ENCODE peak calls at places on chromosomes 4 and X, in eight cellular contexts. L, W, Q, B, N, F, S and R are unnamed samples.

GRCh38 chr4:55498051-55498450 is 48.7 kb downstream of the CLOCK start:
- DNase-seq in L (peak), W (no peak), Q (no peak), B (no peak), N (no peak), F (no peak), S (no peak), R (no peak)

GRCh38 chr4:20422398-20422797 is 170.7 kb downstream of the SLIT2 start:
- DNase-seq in L (peak), W (peak), Q (peak), B (peak), N (peak), F (no peak), S (peak), R (peak)

GRCh38 chrX:152943826-152944225 is 46.0 kb downstream of the ZNF185 start:
- DNase-seq in L (no peak), W (no peak), Q (no peak), B (no peak), N (no peak), F (no peak), S (no peak), R (no peak)

GRCh38 chrX:11423949-11424348 is 130.7 kb downstream of the AMELX start:
- DNase-seq in L (no peak), W (no peak), Q (no peak), B (no peak), N (no peak), F (no peak), S (no peak), R (no peak)

GRCh38 chrX:39427492-39428289 is 626.4 kb downstream of the MID1IP1 start:
- DNase-seq in L (peak), W (peak), Q (no peak), B (peak), N (peak), F (no peak), S (no peak), R (peak)

GRCh38 chr4:14079601-14080000 is 452.1 kb upstream of the BOD1L1 start:
- DNase-seq in L (no peak), W (no peak), Q (no peak), B (no peak), N (no peak), F (no peak), S (no peak), R (no peak)

GRCh38 chrX:152642931-152643525 is 5.3 kb downstream of the GABRQ start:
- DNase-seq in L (no peak), W (no peak), Q (no peak), B (no peak), N (no peak), F (no peak), S (no peak), R (no peak)

GRCh38 chr4:155667538-155668511 is 1.2 kb downstream of the GUCY1A1 start:
- DNase-seq in L (peak), W (no peak), Q (no peak), B (peak), N (peak), F (no peak), S (peak), R (peak)

GRCh38 chr4:1871471-1872021 is 353 bp downstream of the NSD2 start:
- DNase-seq in L (no peak), W (no peak), Q (no peak), B (no peak), N (no peak), F (no peak), S (no peak), R (no peak)

GRCh38 chrX:113741744-113742143 is 842.1 kb upstream of the HTR2C start:
- DNase-seq in L (peak), W (peak), Q (peak), B (peak), N (peak), F (no peak), S (peak), R (peak)

GRCh38 chr4:185587444-185588161 is 52.3 kb upstream of the PDLIM3 start:
- DNase-seq in L (no peak), W (no peak), Q (no peak), B (no peak), N (no peak), F (peak), S (peak), R (peak)

GRCh38 chrX:65750674-65751469 is 83.4 kb downstream of the MSN start:
- DNase-seq in L (no peak), W (no peak), Q (no peak), B (no peak), N (no peak), F (peak), S (peak), R (no peak)

GRCh38 chr4:89586864-89587263 is 250.1 kb downstream of the SNCA start:
- DNase-seq in L (peak), W (no peak), Q (peak), B (peak), N (no peak), F (no peak), S (peak), R (peak)

GRCh38 chrX:25020391-25021131 is 4.8 kb upstream of the ARX start:
- DNase-seq in L (no peak), W (no peak), Q (no peak), B (no peak), N (no peak), F (no peak), S (peak), R (no peak)

GRCh38 chrX:340121-340520 is 21.5 kb upstream of the GTPBP6 start:
- DNase-seq in L (no peak), W (no peak), Q (no peak), B (no peak), N (no peak), F (no peak), S (no peak), R (no peak)

GRCh38 chr4:112550728-112551127 is 34.7 kb upstream of the NEUROG2 start:
- DNase-seq in L (peak), W (no peak), Q (no peak), B (peak), N (peak), F (no peak), S (no peak), R (peak)

GRCh38 chr4:107814758-107815552 is 9.8 kb upstream of the SGMS2 start:
- DNase-seq in L (no peak), W (no peak), Q (no peak), B (no peak), N (no peak), F (no peak), S (no peak), R (no peak)

GRCh38 chr4:78689700-78690318 is 86.3 kb upstream of the BMP2K start:
- DNase-seq in L (peak), W (no peak), Q (no peak), B (no peak), N (no peak), F (no peak), S (no peak), R (no peak)

GRCh38 chrX:13762015-13762414 is 27.5 kb downstream of the OFD1 start:
- DNase-seq in L (no peak), W (no peak), Q (no peak), B (no peak), N (no peak), F (no peak), S (no peak), R (no peak)

GRCh38 chr4:159175989-159176375 is 73.1 kb downstream of the RAPGEF2 start:
- DNase-seq in L (no peak), W (no peak), Q (no peak), B (no peak), N (no peak), F (no peak), S (no peak), R (no peak)

GRCh38 chr4:94523617-94524016 is 71.9 kb downstream of the PDLIM5 start:
- DNase-seq in L (peak), W (no peak), Q (no peak), B (peak), N (peak), F (no peak), S (no peak), R (peak)

GRCh38 chrX:129522184-129523059 is 868 bp downstream of the SMARCA1 start:
- DNase-seq in L (peak), W (no peak), Q (peak), B (peak), N (peak), F (no peak), S (no peak), R (peak)

GRCh38 chr4:13349096-13349495 is 135.0 kb downstream of the RAB28 start:
- DNase-seq in L (peak), W (no peak), Q (no peak), B (peak), N (peak), F (no peak), S (no peak), R (peak)

GRCh38 chr4:110091426-110091825 is 107.0 kb downstream of the ELOVL6 start:
- DNase-seq in L (peak), W (peak), Q (peak), B (peak), N (peak), F (no peak), S (no peak), R (peak)

GRCh38 chr4:87057835-87058234 is 123.0 kb downstream of the AFF1 start:
- DNase-seq in L (peak), W (no peak), Q (no peak), B (peak), N (peak), F (no peak), S (no peak), R (peak)

GRCh38 chr4:159052315-159052714 is 50.6 kb upstream of the RAPGEF2 start:
- DNase-seq in L (no peak), W (no peak), Q (no peak), B (no peak), N (no peak), F (peak), S (peak), R (no peak)

DNA sequence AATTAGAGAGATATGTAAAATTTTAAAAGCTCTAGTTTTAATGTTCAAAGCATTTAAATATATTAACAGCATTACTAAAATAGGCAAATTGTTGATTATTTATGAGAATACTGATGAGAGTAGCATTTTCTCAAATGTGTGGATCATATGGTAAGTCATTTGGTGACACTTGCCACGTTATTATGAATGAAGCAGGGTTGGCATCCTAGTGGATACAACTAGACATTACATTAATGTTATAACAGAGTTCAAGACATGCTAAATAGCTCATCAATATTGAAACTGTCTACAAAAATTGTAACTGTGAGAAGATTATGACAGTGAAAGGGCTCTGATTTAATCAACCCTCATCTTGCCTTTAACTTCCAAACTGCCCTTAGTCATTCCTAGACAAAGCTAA is 171.1 kb downstream of the PDGFC start:
- DNase-seq in L (no peak), W (no peak), Q (no peak), B (no peak), N (no peak), F (no peak), S (peak), R (no peak)
- TF ChIP-seq CTCF in L (no peak), W (no peak), Q (no peak), B (no peak), N (peak), F (peak), S (no peak), R (no peak)

DNA sequence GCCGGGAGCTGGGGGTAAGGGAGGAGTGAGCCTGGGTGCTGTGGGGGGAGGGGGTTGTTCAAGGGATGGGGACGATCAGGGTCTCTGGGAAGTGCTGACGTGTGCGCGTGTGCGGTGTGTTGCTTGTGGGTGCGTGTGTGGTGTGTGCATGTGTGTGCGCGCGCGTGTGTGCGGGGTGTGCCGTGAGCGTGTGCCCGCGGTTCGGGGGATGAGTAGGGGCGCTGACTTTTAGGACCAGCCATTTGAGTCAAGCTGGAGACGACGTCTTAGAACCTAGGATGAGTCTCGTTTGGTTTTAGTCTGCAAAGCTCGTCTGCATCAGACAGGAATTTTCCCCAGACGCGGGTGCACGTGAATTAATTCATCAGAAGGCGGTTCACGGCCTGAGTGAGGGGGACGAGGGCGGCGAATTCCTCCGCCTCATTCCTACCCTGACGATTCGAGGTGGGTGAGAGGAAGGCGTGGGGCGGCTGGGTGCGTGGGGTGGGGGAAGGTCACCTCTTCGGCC is 950 bp upstream of the TMEM271 start:
- DNase-seq in L (no peak), W (no peak), Q (no peak), B (no peak), N (no peak), F (no peak), S (no peak), R (no peak)
- H3K4me3 ChIP-seq in L (no peak), W (no peak), Q (no peak), B (no peak), N (no peak), F (no peak), S (no peak), R (no peak)

DNA sequence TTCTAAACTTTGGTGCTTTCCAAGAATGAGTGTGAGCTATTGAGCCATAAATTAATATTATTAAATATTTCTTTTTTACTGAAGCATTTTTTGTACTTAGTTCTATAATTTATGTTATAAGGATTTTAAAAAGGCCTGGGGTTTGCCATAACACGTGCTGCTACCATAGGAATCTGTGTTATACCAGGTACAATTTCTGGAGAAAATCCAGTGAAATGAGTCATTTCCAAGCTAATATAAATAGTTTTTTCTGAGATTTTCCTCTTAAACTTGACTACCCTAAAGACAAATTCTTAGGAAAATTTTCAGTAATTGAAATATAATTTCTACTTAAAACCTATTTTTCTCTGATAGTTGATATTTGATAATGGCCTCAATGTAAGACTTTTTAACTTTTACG is 130.8 kb downstream of the TLL1 start:
- DNase-seq in L (no peak), W (no peak), Q (no peak), B (no peak), N (no peak), F (no peak), S (no peak), R (peak)
- TF ChIP-seq CTCF in L (no peak), W (no peak), Q (no peak), B (no peak), N (no peak), F (no peak), S (no peak), R (no peak)

GRCh38 chr4:76993787-76994641 is 44.5 kb downstream of the SEPTIN11 start:
- DNase-seq in L (no peak), W (no peak), Q (no peak), B (no peak), N (no peak), F (peak), S (peak), R (no peak)
- H3K4me3 ChIP-seq in L (no peak), W (no peak), Q (no peak), B (no peak), N (no peak), F (peak), S (peak), R (no peak)

DNA sequence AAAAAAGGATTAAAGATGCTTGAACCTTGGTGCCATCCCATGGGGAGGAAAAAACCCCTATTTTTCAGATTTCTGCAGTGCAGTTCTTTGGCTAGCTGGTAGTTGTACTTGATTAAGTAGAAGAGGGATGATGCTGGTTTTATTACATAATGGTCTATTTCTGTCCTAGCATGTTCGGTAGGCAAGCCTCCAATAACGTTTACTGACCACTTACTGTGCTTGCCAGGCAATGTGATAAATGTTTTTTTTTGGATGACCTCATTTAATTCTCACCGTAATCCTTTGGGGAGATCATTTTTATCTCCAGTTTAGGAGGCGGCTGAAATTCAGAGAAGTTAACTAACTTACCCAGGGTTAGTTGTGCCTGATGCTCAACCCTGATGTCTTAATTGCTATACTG is 92.1 kb upstream of the RPA4 start:
- DNase-seq in L (peak), W (no peak), Q (no peak), B (peak), N (peak), F (no peak), S (no peak), R (peak)
- TF ChIP-seq CTCF in L (no peak), W (no peak), Q (no peak), B (no peak), N (no peak), F (no peak), S (no peak), R (no peak)

GRCh38 chr4:153518637-153519384 is 52.7 kb downstream of the TMEM131L start:
- DNase-seq in L (no peak), W (no peak), Q (no peak), B (peak), N (no peak), F (no peak), S (peak), R (peak)
- H3K4me3 ChIP-seq in L (no peak), W (no peak), Q (no peak), B (no peak), N (no peak), F (peak), S (peak), R (no peak)

DNA sequence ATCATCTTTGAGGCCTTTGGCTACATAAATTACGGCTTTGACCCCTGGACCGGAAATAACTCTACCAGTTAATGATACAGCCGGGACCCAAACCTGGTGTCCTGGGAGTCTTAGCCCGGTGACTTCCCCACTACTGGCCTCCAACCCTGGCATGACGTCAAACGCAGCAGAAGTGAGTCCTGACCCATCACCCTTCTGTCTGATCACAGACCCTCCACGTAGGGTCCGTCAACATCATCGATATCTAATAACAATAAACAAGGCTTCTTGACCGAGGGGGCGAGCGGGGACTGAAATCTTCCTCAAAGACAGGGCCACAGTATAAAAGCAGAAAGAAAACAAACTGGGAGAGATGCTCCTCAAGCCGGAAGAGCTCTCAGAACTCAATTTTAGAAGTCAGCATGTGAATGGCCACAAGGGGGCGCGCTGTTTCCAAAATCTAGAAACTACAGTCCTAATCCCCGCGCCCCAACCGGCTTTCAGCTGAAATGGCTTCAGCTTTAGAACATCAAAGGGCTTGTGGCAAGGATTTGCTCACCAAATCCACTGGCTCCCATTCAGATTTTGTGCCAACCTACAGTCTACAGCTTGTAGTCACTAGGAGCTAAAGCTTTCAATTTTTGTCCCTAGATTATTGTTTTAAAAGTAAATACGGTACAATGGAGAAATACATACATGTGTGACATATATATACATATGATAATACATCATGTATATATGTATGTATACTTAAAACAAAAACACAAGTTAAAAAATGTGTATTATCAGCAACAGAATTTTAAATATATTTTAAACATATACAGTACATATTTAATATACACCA is 46.4 kb upstream of the ENPP6 start:
- DNase-seq in L (peak), W (peak), Q (peak), B (peak), N (peak), F (no peak), S (peak), R (peak)
- TF ChIP-seq CTCF in L (peak), W (peak), Q (peak), B (peak), N (peak), F (peak), S (peak), R (peak)